ENCODE peak calls at places on chromosomes 16 and 17, in five cellular contexts. One of them, this sample, is unnamed.

GRCh38 chr16:49462989-49463371 is 89.4 kb downstream of the C16orf78 start:
- DNase-seq in PC-3: no peak
- DNase-seq in lower lobe of right lung: no peak
- DNase-seq in Peyer's patch: peak; percentile 51
- DNase-seq in astrocyte of the spinal cord: no peak
- DNase-seq in this sample: no peak

GRCh38 chr16:48447428-48447827 is 62.2 kb upstream of the SIAH1 start:
- DNase-seq in astrocyte of the spinal cord: no peak
- DNase-seq in PC-3: no peak
- DNase-seq in lower lobe of right lung: no peak
- DNase-seq in Peyer's patch: peak; percentile 34
- DNase-seq in this sample: no peak

GRCh38 chr16:23510154-23510914 is at the start of gene GGA2:
- DNase-seq in astrocyte of the spinal cord: peak; percentile 68
- DNase-seq in PC-3: peak; percentile 70
- DNase-seq in Peyer's patch: peak; percentile 94
- DNase-seq in lower lobe of right lung: peak; percentile 88
- DNase-seq in this sample: peak; percentile 83

GRCh38 chr17:69423450-69423849 is 9.0 kb downstream of the MAP2K6 start:
- DNase-seq in PC-3: no peak
- DNase-seq in Peyer's patch: no peak
- DNase-seq in astrocyte of the spinal cord: no peak
- DNase-seq in lower lobe of right lung: no peak
- DNase-seq in this sample: no peak

GRCh38 chr17:50768348-50768761 is 1.0 kb upstream of the ANKRD40CL start:
- DNase-seq in PC-3: peak; percentile 87
- DNase-seq in Peyer's patch: peak; percentile 95
- DNase-seq in lower lobe of right lung: peak; percentile 66
- DNase-seq in astrocyte of the spinal cord: no peak
- DNase-seq in this sample: no peak

GRCh38 chr16:78794581-78795300 is 695.3 kb downstream of the WWOX start:
- DNase-seq in lower lobe of right lung: no peak
- DNase-seq in PC-3: no peak
- DNase-seq in Peyer's patch: no peak
- DNase-seq in astrocyte of the spinal cord: no peak
- DNase-seq in this sample: no peak

GRCh38 chr16:89324056-89325010 is 106.8 kb downstream of the ZNF778 start:
- DNase-seq in Peyer's patch: no peak
- DNase-seq in lower lobe of right lung: peak; percentile 44
- DNase-seq in PC-3: peak; percentile 20
- DNase-seq in astrocyte of the spinal cord: peak; percentile 91
- DNase-seq in this sample: peak; percentile 64

GRCh38 chr17:59790936-59791335 is 83.5 kb downstream of the VMP1 start:
- DNase-seq in lower lobe of right lung: no peak
- DNase-seq in astrocyte of the spinal cord: no peak
- DNase-seq in Peyer's patch: no peak
- DNase-seq in PC-3: no peak
- DNase-seq in this sample: no peak

GRCh38 chr16:15517743-15518142 is 83.4 kb downstream of the BMERB1 start:
- DNase-seq in PC-3: no peak
- DNase-seq in Peyer's patch: no peak
- DNase-seq in lower lobe of right lung: no peak
- DNase-seq in astrocyte of the spinal cord: no peak
- DNase-seq in this sample: no peak

GRCh38 chr16:20084624-20085226 is 11.0 kb upstream of the GPR139 start:
- DNase-seq in lower lobe of right lung: no peak
- DNase-seq in astrocyte of the spinal cord: no peak
- DNase-seq in Peyer's patch: no peak
- DNase-seq in PC-3: peak; percentile 46
- DNase-seq in this sample: no peak

GRCh38 chr16:54503011-54503410 is 216.4 kb upstream of the IRX3 start:
- DNase-seq in lower lobe of right lung: no peak
- DNase-seq in PC-3: no peak
- DNase-seq in Peyer's patch: no peak
- DNase-seq in astrocyte of the spinal cord: no peak
- DNase-seq in this sample: no peak

DNA sequence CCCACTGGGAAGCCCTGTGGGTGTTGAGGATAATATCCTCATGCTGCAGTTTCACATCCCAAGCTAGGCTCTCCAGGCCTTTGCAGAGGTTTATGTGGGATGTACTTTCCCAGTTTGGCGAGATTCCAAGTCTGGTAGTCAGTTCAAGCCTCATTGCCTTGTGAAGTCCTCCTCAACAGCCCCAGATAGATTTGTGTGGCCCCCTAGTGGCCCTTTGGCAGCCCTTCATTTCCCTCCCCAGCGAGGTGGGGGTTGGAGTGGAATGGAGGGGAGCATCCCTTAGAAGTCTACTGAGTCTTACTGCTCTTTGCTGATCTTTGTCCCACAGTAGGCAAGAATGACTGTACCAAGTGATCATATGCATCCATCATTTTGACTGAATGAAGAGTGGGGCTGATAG is 137.9 kb downstream of the CDH11 start:
- DNase-seq in PC-3: peak; percentile 44
- DNase-seq in astrocyte of the spinal cord: peak; percentile 87
- DNase-seq in Peyer's patch: no peak
- DNase-seq in lower lobe of right lung: no peak
- DNase-seq in this sample: peak; percentile 74
- TF ChIP-seq CTCF in PC-3: peak; percentile 69
- TF ChIP-seq CTCF in astrocyte of the spinal cord: peak; percentile 85
- TF ChIP-seq CTCF in Peyer's patch: peak; percentile 19
- TF ChIP-seq CTCF in lower lobe of right lung: peak; percentile 21
- TF ChIP-seq CTCF in this sample: peak; percentile 63

GRCh38 chr17:38750312-38751121 is 2.0 kb upstream of the PSMB3 start:
- DNase-seq in Peyer's patch: no peak
- DNase-seq in PC-3: peak; percentile 41
- DNase-seq in astrocyte of the spinal cord: no peak
- DNase-seq in lower lobe of right lung: no peak
- DNase-seq in this sample: peak; percentile 60

GRCh38 chr17:38751803-38752118 is 780 bp upstream of the PSMB3 start:
- DNase-seq in astrocyte of the spinal cord: peak; percentile 87
- DNase-seq in PC-3: peak; percentile 84
- DNase-seq in Peyer's patch: peak; percentile 93
- DNase-seq in lower lobe of right lung: peak; percentile 86
- DNase-seq in this sample: peak; percentile 82

GRCh38 chr17:38750044-38750311 is 1.8 kb upstream of the PCGF2 start:
- DNase-seq in Peyer's patch: no peak
- DNase-seq in astrocyte of the spinal cord: no peak
- DNase-seq in PC-3: no peak
- DNase-seq in lower lobe of right lung: no peak
- DNase-seq in this sample: no peak

GRCh38 chr17:38752119-38752929 is at the start of gene PSMB3:
- DNase-seq in Peyer's patch: peak; percentile 100
- DNase-seq in astrocyte of the spinal cord: peak; percentile 99
- DNase-seq in PC-3: peak; percentile 98
- DNase-seq in lower lobe of right lung: peak; percentile 98
- DNase-seq in this sample: peak; percentile 100

GRCh38 chr17:38751144-38751802 is 1.3 kb upstream of the PSMB3 start:
- DNase-seq in lower lobe of right lung: no peak
- DNase-seq in astrocyte of the spinal cord: peak; percentile 60
- DNase-seq in PC-3: peak; percentile 38
- DNase-seq in Peyer's patch: no peak
- DNase-seq in this sample: peak; percentile 37
- H3K4me3 ChIP-seq in lower lobe of right lung: peak overlapping the region; percentile 95
- H3K4me3 ChIP-seq in astrocyte of the spinal cord: peak overlapping the region; percentile 99
- H3K4me3 ChIP-seq in PC-3: peak overlapping the region; percentile 94
- H3K4me3 ChIP-seq in Peyer's patch: peak overlapping the region; percentile 89
- H3K4me3 ChIP-seq in this sample: peak overlapping the region; percentile 100

GRCh38 chr17:77528516-77529327 is 388.0 kb downstream of the SEC14L1 start:
- DNase-seq in astrocyte of the spinal cord: no peak
- DNase-seq in Peyer's patch: no peak
- DNase-seq in PC-3: no peak
- DNase-seq in lower lobe of right lung: no peak
- DNase-seq in this sample: no peak
- TF ChIP-seq CTCF in astrocyte of the spinal cord: no peak
- TF ChIP-seq CTCF in Peyer's patch: no peak
- TF ChIP-seq CTCF in PC-3: no peak
- TF ChIP-seq CTCF in lower lobe of right lung: no peak
- TF ChIP-seq CTCF in this sample: no peak

GRCh38 chr17:76540381-76541300 is 797 bp downstream of the PRCD start:
- DNase-seq in PC-3: peak; percentile 90
- DNase-seq in astrocyte of the spinal cord: peak; percentile 94
- DNase-seq in Peyer's patch: peak; percentile 90
- DNase-seq in lower lobe of right lung: peak; percentile 92
- DNase-seq in this sample: peak; percentile 96
- H3K4me3 ChIP-seq in PC-3: peak overlapping the region; percentile 34
- H3K4me3 ChIP-seq in astrocyte of the spinal cord: peak overlapping the region; percentile 27
- H3K4me3 ChIP-seq in Peyer's patch: no peak overlapping the region
- H3K4me3 ChIP-seq in lower lobe of right lung: peak overlapping the region; percentile 46
- H3K4me3 ChIP-seq in this sample: peak overlapping the region; percentile 28

GRCh38 chr17:8577868-8578267 is 52.7 kb downstream of the MYH10 start:
- DNase-seq in lower lobe of right lung: no peak
- DNase-seq in Peyer's patch: no peak
- DNase-seq in PC-3: no peak
- DNase-seq in astrocyte of the spinal cord: no peak
- DNase-seq in this sample: no peak

GRCh38 chr17:8574687-8575086 is 55.8 kb downstream of the MYH10 start:
- DNase-seq in astrocyte of the spinal cord: no peak
- DNase-seq in Peyer's patch: no peak
- DNase-seq in lower lobe of right lung: no peak
- DNase-seq in PC-3: no peak
- DNase-seq in this sample: no peak

GRCh38 chr17:8576895-8577294 is 53.6 kb downstream of the MYH10 start:
- DNase-seq in Peyer's patch: no peak
- DNase-seq in astrocyte of the spinal cord: no peak
- DNase-seq in PC-3: no peak
- DNase-seq in lower lobe of right lung: no peak
- DNase-seq in this sample: no peak

GRCh38 chr17:8572767-8573166 is 57.8 kb downstream of the MYH10 start:
- DNase-seq in PC-3: no peak
- DNase-seq in astrocyte of the spinal cord: no peak
- DNase-seq in lower lobe of right lung: no peak
- DNase-seq in Peyer's patch: no peak
- DNase-seq in this sample: peak; percentile 11
- TF ChIP-seq CTCF in PC-3: peak; percentile 48
- TF ChIP-seq CTCF in astrocyte of the spinal cord: peak; percentile 7
- TF ChIP-seq CTCF in lower lobe of right lung: no peak
- TF ChIP-seq CTCF in Peyer's patch: peak; percentile 13
- TF ChIP-seq CTCF in this sample: peak; percentile 20

GRCh38 chr17:2034806-2035548 is 5.0 kb downstream of the DPH1 start:
- DNase-seq in PC-3: no peak
- DNase-seq in astrocyte of the spinal cord: no peak
- DNase-seq in Peyer's patch: no peak
- DNase-seq in lower lobe of right lung: no peak
- DNase-seq in this sample: no peak
- H3K4me3 ChIP-seq in PC-3: no peak overlapping the region
- H3K4me3 ChIP-seq in astrocyte of the spinal cord: no peak overlapping the region
- H3K4me3 ChIP-seq in Peyer's patch: no peak overlapping the region
- H3K4me3 ChIP-seq in lower lobe of right lung: no peak overlapping the region
- H3K4me3 ChIP-seq in this sample: no peak overlapping the region

GRCh38 chr17:17577373-17577772 is 14.1 kb downstream of the PEMT start:
- DNase-seq in lower lobe of right lung: no peak
- DNase-seq in astrocyte of the spinal cord: no peak
- DNase-seq in PC-3: no peak
- DNase-seq in Peyer's patch: no peak
- DNase-seq in this sample: no peak
- TF ChIP-seq CTCF in lower lobe of right lung: no peak
- TF ChIP-seq CTCF in astrocyte of the spinal cord: no peak
- TF ChIP-seq CTCF in PC-3: no peak
- TF ChIP-seq CTCF in Peyer's patch: no peak
- TF ChIP-seq CTCF in this sample: no peak